ENCODE peak calls at places on chromosomes 1 and 21, in five cellular contexts. One of them, this sample, is unnamed.

GRCh38 chr21:28754127-28754611 is 238.5 kb downstream of the LTN1 start:
- DNase-seq in brain microvascular endothelial cell: peak
- DNase-seq in endothelial cell of umbilical vein: no peak
- DNase-seq in GM23338: no peak
- DNase-seq in left lung: no peak
- DNase-seq in this sample: no peak

GRCh38 chr1:206766251-206766856 is 4.2 kb upstream of the IL19 start:
- DNase-seq in endothelial cell of umbilical vein: no peak
- DNase-seq in brain microvascular endothelial cell: peak
- DNase-seq in GM23338: no peak
- DNase-seq in left lung: peak
- DNase-seq in this sample: peak

GRCh38 chr1:39957299-39958020 is 2.5 kb downstream of the MFSD2A start:
- DNase-seq in GM23338: no peak
- DNase-seq in brain microvascular endothelial cell: no peak
- DNase-seq in endothelial cell of umbilical vein: no peak
- DNase-seq in left lung: no peak
- DNase-seq in this sample: no peak

GRCh38 chr1:236603896-236604217 is 459 bp downstream of the HEATR1 start:
- DNase-seq in brain microvascular endothelial cell: peak
- DNase-seq in GM23338: peak
- DNase-seq in endothelial cell of umbilical vein: no peak
- DNase-seq in left lung: no peak
- DNase-seq in this sample: no peak

GRCh38 chr1:154961497-154962237 is at the start of gene PYGO2:
- DNase-seq in endothelial cell of umbilical vein: peak
- DNase-seq in left lung: peak
- DNase-seq in GM23338: peak
- DNase-seq in brain microvascular endothelial cell: peak
- DNase-seq in this sample: peak

GRCh38 chr1:35885961-35886558 is 3.1 kb downstream of the AGO1 start:
- DNase-seq in GM23338: peak
- DNase-seq in brain microvascular endothelial cell: no peak
- DNase-seq in endothelial cell of umbilical vein: no peak
- DNase-seq in left lung: no peak
- DNase-seq in this sample: no peak

GRCh38 chr1:112515311-112516009 is 6.7 kb downstream of the WNT2B start:
- DNase-seq in GM23338: peak
- DNase-seq in brain microvascular endothelial cell: peak
- DNase-seq in endothelial cell of umbilical vein: peak
- DNase-seq in left lung: no peak
- DNase-seq in this sample: no peak

GRCh38 chr1:196317535-196318522 is 290.4 kb downstream of the KCNT2 start:
- DNase-seq in GM23338: peak
- DNase-seq in endothelial cell of umbilical vein: peak
- DNase-seq in left lung: no peak
- DNase-seq in brain microvascular endothelial cell: peak
- DNase-seq in this sample: no peak

GRCh38 chr1:164588388-164589341 is 29.7 kb downstream of the PBX1 start:
- DNase-seq in brain microvascular endothelial cell: peak
- DNase-seq in endothelial cell of umbilical vein: peak
- DNase-seq in left lung: peak
- DNase-seq in GM23338: peak
- DNase-seq in this sample: no peak

GRCh38 chr1:151710187-151710586 is 6.4 kb downstream of the CELF3 start:
- DNase-seq in GM23338: peak
- DNase-seq in endothelial cell of umbilical vein: no peak
- DNase-seq in brain microvascular endothelial cell: peak
- DNase-seq in left lung: no peak
- DNase-seq in this sample: no peak
- H3K27ac ChIP-seq in GM23338: no peak
- H3K27ac ChIP-seq in endothelial cell of umbilical vein: no peak
- H3K27ac ChIP-seq in brain microvascular endothelial cell: no peak
- H3K27ac ChIP-seq in left lung: no peak
- H3K27ac ChIP-seq in this sample: no peak

GRCh38 chr1:42860339-42861013 is 14.1 kb downstream of the ZNF691 start:
- DNase-seq in GM23338: peak
- DNase-seq in endothelial cell of umbilical vein: no peak
- DNase-seq in left lung: no peak
- DNase-seq in brain microvascular endothelial cell: no peak
- DNase-seq in this sample: no peak
- TF ChIP-seq CTCF in GM23338: no peak
- TF ChIP-seq CTCF in endothelial cell of umbilical vein: no peak
- TF ChIP-seq CTCF in left lung: no peak
- TF ChIP-seq CTCF in brain microvascular endothelial cell: peak
- TF ChIP-seq CTCF in this sample: no peak

GRCh38 chr1:227909188-227909587 is 38.5 kb downstream of the WNT9A start:
- DNase-seq in brain microvascular endothelial cell: no peak
- DNase-seq in GM23338: no peak
- DNase-seq in left lung: no peak
- DNase-seq in endothelial cell of umbilical vein: no peak
- DNase-seq in this sample: no peak

GRCh38 chr1:227907439-227908015 is 40.2 kb downstream of the WNT9A start:
- DNase-seq in brain microvascular endothelial cell: no peak
- DNase-seq in GM23338: no peak
- DNase-seq in left lung: no peak
- DNase-seq in endothelial cell of umbilical vein: no peak
- DNase-seq in this sample: peak

GRCh38 chr1:227908366-227908765 is 39.4 kb downstream of the WNT9A start:
- DNase-seq in brain microvascular endothelial cell: no peak
- DNase-seq in left lung: no peak
- DNase-seq in GM23338: no peak
- DNase-seq in endothelial cell of umbilical vein: no peak
- DNase-seq in this sample: no peak

GRCh38 chr1:227911376-227911775 is 36.4 kb downstream of the WNT9A start:
- DNase-seq in left lung: no peak
- DNase-seq in brain microvascular endothelial cell: no peak
- DNase-seq in endothelial cell of umbilical vein: no peak
- DNase-seq in GM23338: no peak
- DNase-seq in this sample: no peak

GRCh38 chr1:227910506-227910905 is 37.2 kb downstream of the WNT9A start:
- DNase-seq in left lung: no peak
- DNase-seq in endothelial cell of umbilical vein: no peak
- DNase-seq in GM23338: no peak
- DNase-seq in brain microvascular endothelial cell: no peak
- DNase-seq in this sample: no peak
- H3K27ac ChIP-seq in left lung: no peak
- H3K27ac ChIP-seq in endothelial cell of umbilical vein: no peak
- H3K27ac ChIP-seq in GM23338: no peak
- H3K27ac ChIP-seq in brain microvascular endothelial cell: no peak
- H3K27ac ChIP-seq in this sample: no peak

GRCh38 chr1:77219166-77219887 is at the start of gene PIGK:
- DNase-seq in GM23338: peak
- DNase-seq in endothelial cell of umbilical vein: peak
- DNase-seq in left lung: peak
- DNase-seq in brain microvascular endothelial cell: peak
- DNase-seq in this sample: peak
- TF ChIP-seq CTCF in GM23338: no peak
- TF ChIP-seq CTCF in endothelial cell of umbilical vein: no peak
- TF ChIP-seq CTCF in left lung: no peak
- TF ChIP-seq CTCF in brain microvascular endothelial cell: no peak
- TF ChIP-seq CTCF in this sample: no peak

DNA sequence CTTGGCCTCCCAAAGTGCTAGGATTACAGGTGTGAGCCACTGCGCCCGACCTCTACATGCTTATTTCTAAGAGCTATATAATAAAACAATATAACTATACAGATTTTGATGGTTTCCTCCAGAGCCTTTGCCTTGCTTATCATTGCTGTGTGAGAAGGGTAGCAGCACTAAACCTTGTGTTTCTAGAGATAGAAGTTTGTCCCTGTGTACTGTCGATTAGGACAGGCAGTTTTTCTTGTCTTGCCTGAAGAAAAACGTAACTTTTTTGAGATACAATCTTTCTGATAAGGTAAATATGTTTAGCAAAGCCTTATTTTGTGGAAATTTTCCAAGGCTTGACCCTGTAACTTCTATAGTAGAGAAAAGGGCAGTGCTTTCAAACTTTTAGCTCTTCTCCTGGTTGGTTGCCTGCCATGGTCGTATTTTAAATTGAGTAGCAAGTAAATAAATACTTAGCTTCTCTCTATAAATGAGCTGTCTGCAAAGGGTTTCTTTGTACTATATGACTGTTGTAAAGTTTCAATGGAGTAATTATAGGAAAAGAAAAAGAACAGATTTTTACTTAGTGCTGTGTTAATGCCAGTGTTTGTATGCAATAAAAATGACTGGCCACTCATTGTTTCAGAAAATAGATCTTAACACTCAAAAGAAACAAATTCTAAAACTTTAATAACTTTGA is 86.4 kb upstream of the CACYBP start:
- DNase-seq in GM23338: no peak
- DNase-seq in brain microvascular endothelial cell: no peak
- DNase-seq in left lung: no peak
- DNase-seq in endothelial cell of umbilical vein: no peak
- DNase-seq in this sample: no peak
- H3K27ac ChIP-seq in GM23338: peak
- H3K27ac ChIP-seq in brain microvascular endothelial cell: no peak
- H3K27ac ChIP-seq in left lung: no peak
- H3K27ac ChIP-seq in endothelial cell of umbilical vein: no peak
- H3K27ac ChIP-seq in this sample: no peak

GRCh38 chr1:119933397-119933796 is 37.1 kb upstream of the ADAM30 start:
- DNase-seq in brain microvascular endothelial cell: no peak
- DNase-seq in GM23338: no peak
- DNase-seq in endothelial cell of umbilical vein: no peak
- DNase-seq in left lung: no peak
- DNase-seq in this sample: no peak

GRCh38 chr1:119940697-119941096 is 44.4 kb upstream of the ADAM30 start:
- DNase-seq in GM23338: no peak
- DNase-seq in endothelial cell of umbilical vein: no peak
- DNase-seq in brain microvascular endothelial cell: no peak
- DNase-seq in left lung: no peak
- DNase-seq in this sample: no peak

GRCh38 chr1:119937198-119937597 is 40.9 kb upstream of the ADAM30 start:
- DNase-seq in endothelial cell of umbilical vein: no peak
- DNase-seq in left lung: no peak
- DNase-seq in brain microvascular endothelial cell: no peak
- DNase-seq in GM23338: no peak
- DNase-seq in this sample: no peak

GRCh38 chr1:119935915-119936314 is 39.6 kb upstream of the ADAM30 start:
- DNase-seq in left lung: no peak
- DNase-seq in GM23338: no peak
- DNase-seq in endothelial cell of umbilical vein: no peak
- DNase-seq in brain microvascular endothelial cell: no peak
- DNase-seq in this sample: no peak

DNA sequence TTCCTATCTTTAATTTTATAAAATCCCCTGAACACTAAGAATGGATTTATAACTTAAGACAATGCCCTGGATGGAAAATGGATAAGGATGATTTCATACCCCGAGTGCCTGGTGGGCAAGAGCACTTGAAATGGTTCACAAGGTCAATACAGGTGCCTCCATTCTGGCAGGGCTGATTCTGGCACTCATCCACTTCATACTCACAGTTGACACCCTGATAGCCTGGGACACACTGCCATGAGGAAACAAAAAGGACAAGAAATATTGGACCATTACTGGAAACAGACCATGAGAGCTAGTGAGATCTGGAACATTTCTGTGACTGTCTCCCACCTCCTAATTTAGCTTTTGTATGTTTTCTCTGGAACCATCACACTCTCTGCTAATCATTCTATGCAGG is 39.1 kb upstream of the ADAM30 start:
- DNase-seq in brain microvascular endothelial cell: no peak
- DNase-seq in left lung: no peak
- DNase-seq in GM23338: no peak
- DNase-seq in endothelial cell of umbilical vein: no peak
- DNase-seq in this sample: no peak
- TF ChIP-seq CTCF in brain microvascular endothelial cell: no peak
- TF ChIP-seq CTCF in left lung: no peak
- TF ChIP-seq CTCF in GM23338: no peak
- TF ChIP-seq CTCF in endothelial cell of umbilical vein: no peak
- TF ChIP-seq CTCF in this sample: no peak

DNA sequence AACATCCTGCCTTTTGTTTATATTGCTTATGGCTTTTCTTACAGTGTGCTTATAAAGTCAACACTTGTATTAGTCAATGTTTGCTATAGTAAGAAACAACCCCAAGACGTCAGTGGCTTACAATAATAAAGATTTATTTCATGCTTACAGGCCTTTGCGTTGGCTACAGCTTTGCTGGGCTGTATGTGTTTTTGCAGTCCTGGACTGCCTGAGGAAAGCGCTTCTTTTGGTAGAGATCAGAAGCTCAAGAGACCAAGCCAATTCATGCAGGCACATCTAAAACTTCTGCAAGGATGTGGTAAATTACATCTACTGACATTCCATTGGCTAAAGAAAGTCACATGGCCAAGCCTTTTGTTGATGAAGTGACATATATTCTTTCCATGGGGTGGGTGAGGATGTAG is 17.5 kb upstream of the PRKAA2 start:
- DNase-seq in brain microvascular endothelial cell: peak
- DNase-seq in GM23338: peak
- DNase-seq in endothelial cell of umbilical vein: peak
- DNase-seq in left lung: no peak
- DNase-seq in this sample: no peak
- H3K27ac ChIP-seq in brain microvascular endothelial cell: peak
- H3K27ac ChIP-seq in GM23338: no peak
- H3K27ac ChIP-seq in endothelial cell of umbilical vein: no peak
- H3K27ac ChIP-seq in left lung: no peak
- H3K27ac ChIP-seq in this sample: no peak